ENCODE peak calls at places on chromosomes 16 and 17, in four cellular contexts. One of them, this sample, is unnamed.

GRCh38 chr17:35074711-35075707 is 11.5 kb upstream of the RFFL start:
- DNase-seq in NCI-H226: no peak
- DNase-seq in activated T-helper 1 cell treated with Interleukin-2 at 50 U/mL for 16 hours: no peak
- DNase-seq in posterior cingulate gyrus: no peak
- DNase-seq in this sample: no peak

GRCh38 chr17:15998031-15998574 is 1.4 kb downstream of the ZSWIM7 start:
- DNase-seq in NCI-H226: no peak
- DNase-seq in activated T-helper 1 cell treated with Interleukin-2 at 50 U/mL for 16 hours: no peak
- DNase-seq in posterior cingulate gyrus: no peak
- DNase-seq in this sample: no peak

GRCh38 chr17:28536532-28537218 is 15.7 kb downstream of the UNC119 start:
- DNase-seq in NCI-H226: no peak
- DNase-seq in activated T-helper 1 cell treated with Interleukin-2 at 50 U/mL for 16 hours: no peak
- DNase-seq in posterior cingulate gyrus: no peak
- DNase-seq in this sample: no peak

GRCh38 chr17:42182927-42183734 is 2.1 kb downstream of the HCRT start:
- DNase-seq in NCI-H226: peak; percentile 63
- DNase-seq in activated T-helper 1 cell treated with Interleukin-2 at 50 U/mL for 16 hours: no peak
- DNase-seq in posterior cingulate gyrus: no peak
- DNase-seq in this sample: no peak

GRCh38 chr17:35423761-35424160 is 8.5 kb downstream of the SLFN12 start:
- DNase-seq in NCI-H226: peak; percentile 13
- DNase-seq in activated T-helper 1 cell treated with Interleukin-2 at 50 U/mL for 16 hours: no peak
- DNase-seq in posterior cingulate gyrus: no peak
- DNase-seq in this sample: no peak

GRCh38 chr17:82396601-82397435 is 21.3 kb upstream of the HEXD start:
- DNase-seq in NCI-H226: no peak
- DNase-seq in activated T-helper 1 cell treated with Interleukin-2 at 50 U/mL for 16 hours: no peak
- DNase-seq in posterior cingulate gyrus: no peak
- DNase-seq in this sample: no peak

GRCh38 chr16:87188104-87188503 is 129.1 kb downstream of the C16orf95 start:
- DNase-seq in NCI-H226: no peak
- DNase-seq in activated T-helper 1 cell treated with Interleukin-2 at 50 U/mL for 16 hours: no peak
- DNase-seq in posterior cingulate gyrus: no peak
- DNase-seq in this sample: no peak

GRCh38 chr17:2828396-2829038 is 32.3 kb downstream of the RAP1GAP2 start:
- DNase-seq in NCI-H226: peak; percentile 53
- DNase-seq in activated T-helper 1 cell treated with Interleukin-2 at 50 U/mL for 16 hours: peak; percentile 62
- DNase-seq in posterior cingulate gyrus: peak; percentile 79
- DNase-seq in this sample: peak; percentile 93

GRCh38 chr17:7951143-7951792 is 19.3 kb downstream of the CNTROB start:
- DNase-seq in NCI-H226: no peak
- DNase-seq in activated T-helper 1 cell treated with Interleukin-2 at 50 U/mL for 16 hours: no peak
- DNase-seq in posterior cingulate gyrus: no peak
- DNase-seq in this sample: no peak

GRCh38 chr17:81035389-81036127 is 607 bp downstream of the BAIAP2 start:
- DNase-seq in NCI-H226: peak; percentile 28
- DNase-seq in activated T-helper 1 cell treated with Interleukin-2 at 50 U/mL for 16 hours: no peak
- DNase-seq in posterior cingulate gyrus: no peak
- DNase-seq in this sample: peak; percentile 65

GRCh38 chr16:49620158-49620867 is 235.6 kb downstream of the ZNF423 start:
- DNase-seq in NCI-H226: peak; percentile 11
- DNase-seq in activated T-helper 1 cell treated with Interleukin-2 at 50 U/mL for 16 hours: no peak
- DNase-seq in posterior cingulate gyrus: no peak
- DNase-seq in this sample: no peak

GRCh38 chr17:70111201-70111600 is 36.2 kb downstream of the KCNJ16 start:
- DNase-seq in NCI-H226: no peak
- DNase-seq in activated T-helper 1 cell treated with Interleukin-2 at 50 U/mL for 16 hours: no peak
- DNase-seq in posterior cingulate gyrus: no peak
- DNase-seq in this sample: no peak

GRCh38 chr16:3716831-3717234 is 491 bp downstream of the TRAP1 start:
- DNase-seq in NCI-H226: no peak
- DNase-seq in activated T-helper 1 cell treated with Interleukin-2 at 50 U/mL for 16 hours: no peak
- DNase-seq in posterior cingulate gyrus: no peak
- DNase-seq in this sample: peak; percentile 64

This sample was measured in NCI-H82.